ENCODE peak calls at places on chromosome 14, in four cellular contexts. One of them, this sample, is unnamed.
A peak's percentile ranks its signal among the peaks of the same experiment; 100 is the strongest.

GRCh38 chr14:34165847-34166340 is 215.0 kb upstream of the EGLN3 start:
- DNase-seq in HL-60: peak; percentile 16
- DNase-seq in IMR-90: no peak
- DNase-seq in heart right ventricle: no peak
- DNase-seq in this sample: no peak

GRCh38 chr14:104462651-104463630 is 116.6 kb upstream of the C14orf180 start:
- DNase-seq in HL-60: no peak
- DNase-seq in heart right ventricle: no peak
- DNase-seq in IMR-90: no peak
- DNase-seq in this sample: no peak

GRCh38 chr14:67487937-67488893 is at the start of gene TMEM229B:
- DNase-seq in IMR-90: no peak
- DNase-seq in heart right ventricle: peak; percentile 33
- DNase-seq in HL-60: peak; percentile 3
- DNase-seq in this sample: peak; percentile 38

GRCh38 chr14:83561261-83561660 is 1968.7 kb upstream of the FLRT2 start:
- DNase-seq in IMR-90: no peak
- DNase-seq in HL-60: no peak
- DNase-seq in heart right ventricle: no peak
- DNase-seq in this sample: no peak

GRCh38 chr14:32110200-32110896 is 33.2 kb downstream of the ARHGAP5 start:
- DNase-seq in HL-60: no peak
- DNase-seq in heart right ventricle: no peak
- DNase-seq in IMR-90: no peak
- DNase-seq in this sample: no peak

GRCh38 chr14:33767721-33768457 is 183.0 kb downstream of the EGLN3 start:
- DNase-seq in heart right ventricle: no peak
- DNase-seq in HL-60: no peak
- DNase-seq in IMR-90: no peak
- DNase-seq in this sample: no peak

GRCh38 chr14:54475911-54476310 is 12.9 kb downstream of the GMFB start:
- DNase-seq in HL-60: no peak
- DNase-seq in IMR-90: no peak
- DNase-seq in heart right ventricle: no peak
- DNase-seq in this sample: no peak

GRCh38 chr14:71933026-71933587 is 878 bp downstream of the RGS6 start:
- DNase-seq in HL-60: no peak
- DNase-seq in IMR-90: no peak
- DNase-seq in heart right ventricle: no peak
- DNase-seq in this sample: no peak

GRCh38 chr14:72745991-72746980 is 147.6 kb downstream of the DPF3 start:
- DNase-seq in IMR-90: peak; percentile 84
- DNase-seq in HL-60: no peak
- DNase-seq in heart right ventricle: no peak
- DNase-seq in this sample: peak; percentile 41

DNA sequence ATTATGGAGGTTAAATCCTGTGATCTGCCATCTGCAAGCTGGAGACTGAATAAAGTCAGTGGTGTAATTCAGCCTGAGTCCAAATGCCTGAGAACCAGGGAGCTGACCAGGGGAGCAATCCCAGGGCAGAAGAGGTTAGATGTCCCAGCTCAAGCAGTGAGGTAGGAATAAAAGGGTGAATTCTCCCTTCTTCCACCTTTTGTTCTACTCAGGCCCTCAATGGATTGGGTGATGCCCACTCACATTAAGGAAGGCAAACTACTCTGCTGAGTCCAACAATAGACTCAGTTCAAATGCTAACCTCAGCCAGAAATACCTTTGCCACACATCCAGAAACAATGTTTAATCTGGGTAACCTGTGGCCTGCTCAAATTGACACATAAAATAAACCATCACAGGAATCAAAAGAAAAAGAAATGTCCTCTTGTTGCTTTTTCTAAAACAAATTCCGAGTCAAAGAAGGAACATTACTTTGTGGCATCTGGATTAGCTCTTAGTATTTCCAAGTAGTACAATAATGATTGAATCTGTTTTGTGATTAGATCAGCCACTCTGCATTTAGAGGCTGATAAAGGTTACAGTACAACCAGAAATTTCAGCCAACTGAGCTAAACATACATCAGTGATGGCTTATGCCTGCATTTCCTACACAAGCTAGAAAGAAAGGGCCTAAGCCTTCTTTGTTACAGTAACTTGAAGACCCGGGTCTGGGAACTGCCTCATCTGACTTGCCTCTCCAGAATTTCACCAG is 43.6 kb upstream of the TRIM9 start:
- DNase-seq in IMR-90: no peak
- DNase-seq in HL-60: no peak
- DNase-seq in heart right ventricle: no peak
- DNase-seq in this sample: no peak
- H3K4me3 ChIP-seq in IMR-90: no peak overlapping the region
- H3K4me3 ChIP-seq in HL-60: no peak overlapping the region
- H3K4me3 ChIP-seq in heart right ventricle: no peak overlapping the region
- H3K4me3 ChIP-seq in this sample: no peak overlapping the region

GRCh38 chr14:61461808-61462275 is 140.5 kb downstream of the PRKCH start:
- DNase-seq in HL-60: peak; percentile 52
- DNase-seq in heart right ventricle: no peak
- DNase-seq in IMR-90: peak; percentile 77
- DNase-seq in this sample: peak; percentile 87

GRCh38 chr14:61463664-61464063 is 142.3 kb downstream of the PRKCH start:
- DNase-seq in IMR-90: no peak
- DNase-seq in heart right ventricle: no peak
- DNase-seq in HL-60: no peak
- DNase-seq in this sample: no peak

GRCh38 chr14:61460063-61460462 is 138.7 kb downstream of the PRKCH start:
- DNase-seq in IMR-90: no peak
- DNase-seq in HL-60: no peak
- DNase-seq in heart right ventricle: no peak
- DNase-seq in this sample: no peak

GRCh38 chr14:61460853-61461611 is 139.7 kb downstream of the PRKCH start:
- DNase-seq in HL-60: no peak
- DNase-seq in IMR-90: peak; percentile 26
- DNase-seq in heart right ventricle: no peak
- DNase-seq in this sample: no peak

GRCh38 chr14:61462566-61463195 is 141.3 kb downstream of the PRKCH start:
- DNase-seq in heart right ventricle: no peak
- DNase-seq in IMR-90: peak; percentile 83
- DNase-seq in HL-60: no peak
- DNase-seq in this sample: peak; percentile 93
- TF ChIP-seq CTCF in heart right ventricle: no peak
- TF ChIP-seq CTCF in IMR-90: peak; percentile 18
- TF ChIP-seq CTCF in HL-60: no peak
- TF ChIP-seq CTCF in this sample: no peak

GRCh38 chr14:64713677-64714076 is 9.5 kb downstream of the PLEKHG3 start:
- DNase-seq in heart right ventricle: no peak
- DNase-seq in IMR-90: no peak
- DNase-seq in HL-60: no peak
- DNase-seq in this sample: no peak

GRCh38 chr14:64714432-64715025 is 10.3 kb downstream of the PLEKHG3 start:
- DNase-seq in HL-60: no peak
- DNase-seq in heart right ventricle: no peak
- DNase-seq in IMR-90: no peak
- DNase-seq in this sample: no peak

GRCh38 chr14:64717870-64718269 is 13.6 kb downstream of the PLEKHG3 start:
- DNase-seq in IMR-90: peak; percentile 20
- DNase-seq in heart right ventricle: no peak
- DNase-seq in HL-60: no peak
- DNase-seq in this sample: no peak

GRCh38 chr14:64715146-64715627 is 11.0 kb downstream of the PLEKHG3 start:
- DNase-seq in heart right ventricle: no peak
- DNase-seq in HL-60: no peak
- DNase-seq in IMR-90: no peak
- DNase-seq in this sample: no peak

GRCh38 chr14:64715628-64716412 is 11.6 kb downstream of the PLEKHG3 start:
- DNase-seq in IMR-90: no peak
- DNase-seq in heart right ventricle: peak; percentile 31
- DNase-seq in HL-60: no peak
- DNase-seq in this sample: no peak
- H3K4me3 ChIP-seq in IMR-90: no peak overlapping the region
- H3K4me3 ChIP-seq in heart right ventricle: peak overlapping the region; percentile 42
- H3K4me3 ChIP-seq in HL-60: no peak overlapping the region
- H3K4me3 ChIP-seq in this sample: peak overlapping the region; percentile 9

GRCh38 chr14:42992930-42993329 is 1386.3 kb downstream of the LRFN5 start:
- DNase-seq in heart right ventricle: no peak
- DNase-seq in HL-60: no peak
- DNase-seq in IMR-90: no peak
- DNase-seq in this sample: no peak

DNA sequence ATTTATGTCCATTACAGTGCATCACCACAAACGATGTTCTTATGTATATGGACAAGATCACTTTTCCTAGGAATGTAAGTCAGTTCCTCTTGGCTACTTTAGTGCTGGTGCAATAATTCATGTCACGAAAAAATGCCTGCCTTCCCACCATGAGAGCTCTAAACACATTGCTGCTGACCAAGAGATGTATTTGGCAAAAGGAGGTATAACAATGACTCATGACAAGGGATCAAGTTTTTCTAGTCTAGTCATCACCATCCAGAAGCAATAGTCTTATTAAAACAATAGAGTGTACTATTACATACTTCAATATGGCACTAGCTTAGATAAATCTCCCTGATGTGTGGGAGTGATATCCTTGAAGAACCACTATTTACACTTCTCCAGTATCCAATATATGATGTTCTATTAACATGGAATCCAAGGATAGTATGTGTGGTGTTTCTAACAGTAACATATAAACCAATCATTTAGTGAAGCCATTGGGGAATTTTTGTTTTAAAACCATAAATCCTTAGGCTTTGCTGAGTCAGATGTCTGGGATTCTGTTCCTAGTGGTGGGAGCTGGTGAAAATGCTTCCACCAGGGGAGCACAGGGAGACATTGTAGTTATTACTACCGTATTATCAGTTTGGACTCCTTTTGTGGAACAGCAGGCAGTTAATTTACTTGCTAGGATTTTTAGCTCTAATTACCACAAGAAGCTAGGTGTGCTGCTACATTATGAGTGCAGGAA is 1387.5 kb downstream of the LRFN5 start:
- DNase-seq in heart right ventricle: no peak
- DNase-seq in IMR-90: peak; percentile 79
- DNase-seq in HL-60: no peak
- DNase-seq in this sample: peak; percentile 46
- TF ChIP-seq CTCF in heart right ventricle: no peak
- TF ChIP-seq CTCF in IMR-90: no peak
- TF ChIP-seq CTCF in HL-60: no peak
- TF ChIP-seq CTCF in this sample: no peak

GRCh38 chr14:92501891-92502351 is 11.7 kb upstream of the RIN3 start:
- DNase-seq in IMR-90: peak; percentile 60
- DNase-seq in HL-60: no peak
- DNase-seq in heart right ventricle: no peak
- DNase-seq in this sample: peak; percentile 60
- H3K4me3 ChIP-seq in IMR-90: no peak overlapping the region
- H3K4me3 ChIP-seq in HL-60: no peak overlapping the region
- H3K4me3 ChIP-seq in heart right ventricle: no peak overlapping the region
- H3K4me3 ChIP-seq in this sample: no peak overlapping the region

GRCh38 chr14:88380405-88380804 is 5.1 kb upstream of the SPATA7 start:
- DNase-seq in heart right ventricle: no peak
- DNase-seq in IMR-90: peak; percentile 5
- DNase-seq in HL-60: no peak
- DNase-seq in this sample: peak; percentile 12
- TF ChIP-seq CTCF in heart right ventricle: no peak
- TF ChIP-seq CTCF in IMR-90: peak; percentile 32
- TF ChIP-seq CTCF in HL-60: no peak
- TF ChIP-seq CTCF in this sample: peak; percentile 26

GRCh38 chr14:24197066-24197465 is 1.8 kb upstream of the TM9SF1 start:
- DNase-seq in heart right ventricle: no peak
- DNase-seq in HL-60: no peak
- DNase-seq in IMR-90: no peak
- DNase-seq in this sample: no peak
- H3K4me3 ChIP-seq in heart right ventricle: no peak overlapping the region
- H3K4me3 ChIP-seq in HL-60: peak overlapping the region; percentile 79
- H3K4me3 ChIP-seq in IMR-90: no peak overlapping the region
- H3K4me3 ChIP-seq in this sample: peak overlapping the region; percentile 12

GRCh38 chr14:102351023-102351422 is 11.7 kb downstream of the CINP start:
- DNase-seq in heart right ventricle: peak; percentile 28
- DNase-seq in HL-60: peak; percentile 35
- DNase-seq in IMR-90: no peak
- DNase-seq in this sample: no peak
- TF ChIP-seq CTCF in heart right ventricle: no peak
- TF ChIP-seq CTCF in HL-60: no peak
- TF ChIP-seq CTCF in IMR-90: no peak
- TF ChIP-seq CTCF in this sample: no peak